ENCODE peak calls at places on chromosomes 3 and 15, in four cellular contexts. One of them, this sample, is unnamed.

GRCh38 chr3:58306662-58307286 is 454 bp downstream of the HTD2 start:
- DNase-seq in astrocyte: peak
- DNase-seq in kidney: peak
- DNase-seq in HCT116: no peak
- DNase-seq in this sample: peak

GRCh38 chr3:10627884-10628572 is 122.6 kb upstream of the ATP2B2 start:
- DNase-seq in HCT116: peak
- DNase-seq in astrocyte: no peak
- DNase-seq in kidney: no peak
- DNase-seq in this sample: no peak

GRCh38 chr15:36797128-36797527 is 217.7 kb downstream of the CDIN1 start:
- DNase-seq in HCT116: no peak
- DNase-seq in kidney: no peak
- DNase-seq in astrocyte: no peak
- DNase-seq in this sample: no peak

GRCh38 chr15:68817304-68818087 is 3.2 kb downstream of the ANP32A start:
- DNase-seq in HCT116: no peak
- DNase-seq in kidney: peak
- DNase-seq in astrocyte: peak
- DNase-seq in this sample: peak

GRCh38 chr3:134029734-134030381 is at the start of gene SLCO2A1:
- DNase-seq in HCT116: no peak
- DNase-seq in astrocyte: peak
- DNase-seq in kidney: peak
- DNase-seq in this sample: peak

GRCh38 chr3:148435534-148435933 is 262.2 kb upstream of the AGTR1 start:
- DNase-seq in astrocyte: no peak
- DNase-seq in kidney: no peak
- DNase-seq in HCT116: no peak
- DNase-seq in this sample: no peak

GRCh38 chr15:96121521-96121920 is 209.0 kb upstream of the NR2F2 start:
- DNase-seq in astrocyte: peak
- DNase-seq in HCT116: no peak
- DNase-seq in kidney: no peak
- DNase-seq in this sample: no peak

GRCh38 chr15:78540955-78541743 is 905 bp downstream of the PSMA4 start:
- DNase-seq in kidney: no peak
- DNase-seq in HCT116: no peak
- DNase-seq in astrocyte: no peak
- DNase-seq in this sample: peak

GRCh38 chr15:64247906-64248541 is 85.2 kb upstream of the PPIB start:
- DNase-seq in astrocyte: peak
- DNase-seq in HCT116: peak
- DNase-seq in kidney: no peak
- DNase-seq in this sample: peak

GRCh38 chr3:180630360-180630759 is 28.4 kb downstream of the TTC14 start:
- DNase-seq in HCT116: no peak
- DNase-seq in kidney: no peak
- DNase-seq in astrocyte: no peak
- DNase-seq in this sample: no peak

GRCh38 chr3:180626844-180627243 is 24.9 kb downstream of the TTC14 start:
- DNase-seq in kidney: no peak
- DNase-seq in astrocyte: no peak
- DNase-seq in HCT116: no peak
- DNase-seq in this sample: no peak

GRCh38 chr3:180633722-180634121 is 31.8 kb downstream of the TTC14 start:
- DNase-seq in astrocyte: no peak
- DNase-seq in HCT116: no peak
- DNase-seq in kidney: no peak
- DNase-seq in this sample: no peak

DNA sequence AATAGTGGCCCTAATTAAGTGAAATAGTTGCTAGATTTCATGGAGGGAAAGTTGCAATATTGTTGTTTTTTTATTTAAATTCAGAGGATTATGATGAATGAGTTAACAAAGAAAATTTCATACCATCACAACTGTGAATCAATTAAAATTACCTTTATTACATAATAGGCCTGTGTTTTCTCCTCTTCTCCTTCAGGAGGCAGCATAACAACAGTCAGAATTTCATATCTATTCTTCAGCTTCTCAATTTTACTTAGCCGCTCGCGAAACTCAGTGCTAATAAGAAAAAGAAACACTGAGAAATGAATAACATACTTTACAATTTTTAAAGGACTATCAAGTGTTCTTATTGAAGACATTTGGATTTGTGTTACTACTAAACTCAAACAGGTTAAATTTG is 29.4 kb downstream of the TTC14 start:
- DNase-seq in astrocyte: no peak
- DNase-seq in kidney: no peak
- DNase-seq in HCT116: no peak
- DNase-seq in this sample: no peak
- TF ChIP-seq CTCF in astrocyte: no peak
- TF ChIP-seq CTCF in kidney: no peak
- TF ChIP-seq CTCF in HCT116: peak
- TF ChIP-seq CTCF in this sample: no peak

GRCh38 chr3:46123646-46124045 is 84.5 kb downstream of the CCR1 start:
- DNase-seq in HCT116: no peak
- DNase-seq in kidney: no peak
- DNase-seq in astrocyte: no peak
- DNase-seq in this sample: no peak
- H3K27ac ChIP-seq in HCT116: no peak
- H3K27ac ChIP-seq in kidney: no peak
- H3K27ac ChIP-seq in astrocyte: no peak
- H3K27ac ChIP-seq in this sample: no peak

GRCh38 chr15:41868321-41868720 is 25.5 kb downstream of the SPTBN5 start:
- DNase-seq in astrocyte: no peak
- DNase-seq in HCT116: no peak
- DNase-seq in kidney: no peak
- DNase-seq in this sample: no peak

GRCh38 chr15:41872166-41872747 is 21.6 kb downstream of the SPTBN5 start:
- DNase-seq in HCT116: no peak
- DNase-seq in kidney: no peak
- DNase-seq in astrocyte: no peak
- DNase-seq in this sample: no peak

GRCh38 chr15:41871175-41871905 is 22.5 kb downstream of the SPTBN5 start:
- DNase-seq in astrocyte: no peak
- DNase-seq in kidney: no peak
- DNase-seq in HCT116: no peak
- DNase-seq in this sample: no peak

GRCh38 chr15:41870689-41871081 is 23.2 kb downstream of the SPTBN5 start:
- DNase-seq in astrocyte: peak
- DNase-seq in HCT116: no peak
- DNase-seq in kidney: no peak
- DNase-seq in this sample: peak

DNA sequence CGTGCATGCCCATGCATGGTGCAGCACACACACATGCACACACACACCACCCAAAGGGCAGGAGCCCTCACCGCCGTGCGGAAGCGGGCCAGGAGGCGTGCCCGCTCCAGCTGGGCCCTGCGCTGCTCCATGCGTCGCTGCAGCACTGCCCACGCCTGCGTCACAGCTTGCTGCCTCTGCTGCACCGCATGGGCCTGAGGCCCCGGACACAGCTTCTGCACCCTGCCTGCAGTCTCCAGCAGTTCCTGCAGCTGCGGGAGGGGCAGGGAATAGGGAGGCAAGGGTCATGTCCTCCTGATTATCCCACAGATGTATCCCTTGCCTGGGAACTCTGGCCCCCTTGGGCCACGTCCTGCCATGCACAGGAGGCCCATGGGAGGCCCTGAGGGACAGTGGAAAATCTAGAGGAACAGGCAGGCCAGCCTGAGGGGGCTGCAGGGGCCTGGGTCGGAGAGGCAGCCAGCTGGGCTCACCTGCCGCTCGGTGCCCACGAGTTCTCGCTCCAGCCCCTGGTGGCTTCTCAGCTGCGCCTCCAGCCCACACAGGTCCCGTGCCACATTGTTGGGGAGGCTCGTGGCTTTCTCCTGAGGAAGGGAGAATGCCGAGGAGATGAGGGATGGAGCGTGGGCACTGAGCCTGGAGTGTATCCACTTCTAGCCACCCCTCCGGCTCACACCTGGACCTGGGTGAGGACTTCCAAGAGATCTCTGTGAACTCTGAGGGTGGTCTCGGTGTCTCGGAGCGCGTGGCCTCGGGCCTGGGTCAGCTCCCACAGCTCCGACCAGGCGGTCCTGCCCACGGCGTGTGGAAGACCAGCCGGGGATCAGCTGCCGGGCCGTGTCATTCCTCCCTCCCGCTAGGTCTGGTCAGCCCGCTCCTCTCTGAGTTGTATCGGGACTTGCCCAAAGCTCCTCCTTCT is 23.8 kb downstream of the SPTBN5 start:
- DNase-seq in astrocyte: no peak
- DNase-seq in HCT116: no peak
- DNase-seq in kidney: no peak
- DNase-seq in this sample: no peak
- TF ChIP-seq CTCF in astrocyte: no peak
- TF ChIP-seq CTCF in HCT116: no peak
- TF ChIP-seq CTCF in kidney: no peak
- TF ChIP-seq CTCF in this sample: no peak

DNA sequence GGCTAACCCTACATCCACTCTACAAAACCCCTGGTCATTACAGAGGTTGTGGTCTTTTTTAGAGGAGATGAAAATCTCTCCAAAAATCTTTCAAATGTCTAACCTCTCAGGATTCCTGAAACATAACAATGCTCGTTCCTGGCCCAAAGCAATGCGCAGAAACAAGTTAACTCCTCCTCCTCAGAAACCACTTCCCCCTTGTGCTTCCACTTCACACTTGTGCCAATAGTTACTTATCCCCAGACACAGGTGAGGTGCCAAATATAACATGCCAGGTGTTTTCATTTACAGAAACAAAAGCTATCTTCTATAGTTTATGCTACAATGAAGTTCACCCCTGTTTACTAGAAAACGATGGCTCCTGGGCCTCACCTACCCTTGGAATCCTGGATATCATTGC is 6.2 kb downstream of the NDUFAF1 start:
- DNase-seq in astrocyte: no peak
- DNase-seq in HCT116: no peak
- DNase-seq in kidney: no peak
- DNase-seq in this sample: no peak
- H3K27ac ChIP-seq in astrocyte: no peak
- H3K27ac ChIP-seq in HCT116: no peak
- H3K27ac ChIP-seq in kidney: no peak
- H3K27ac ChIP-seq in this sample: no peak

GRCh38 chr3:170852307-170852706 is 17.7 kb downstream of the RPL22L1 start:
- DNase-seq in kidney: no peak
- DNase-seq in HCT116: no peak
- DNase-seq in astrocyte: no peak
- DNase-seq in this sample: no peak

GRCh38 chr3:170844377-170844776 is 25.6 kb downstream of the RPL22L1 start:
- DNase-seq in astrocyte: no peak
- DNase-seq in kidney: no peak
- DNase-seq in HCT116: no peak
- DNase-seq in this sample: no peak

GRCh38 chr3:170848294-170848917 is 21.6 kb downstream of the RPL22L1 start:
- DNase-seq in astrocyte: no peak
- DNase-seq in HCT116: no peak
- DNase-seq in kidney: no peak
- DNase-seq in this sample: peak
- TF ChIP-seq CTCF in astrocyte: peak
- TF ChIP-seq CTCF in HCT116: peak
- TF ChIP-seq CTCF in kidney: no peak
- TF ChIP-seq CTCF in this sample: peak

This sample was measured in RWPE1.